ENCODE peak calls at places on chromosomes 4 and X, in five cellular contexts. Z, B, I, H and K are unnamed samples.

GRCh38 chrX:119512145-119512800 is 44.0 kb downstream of the SLC25A5 start:
- DNase-seq in B (peak), Z (peak), H (no peak), I (peak), K (no peak)

GRCh38 chrX:136336623-136337022 is 35.9 kb downstream of the ADGRG4 start:
- DNase-seq in Z (no peak), B (no peak), I (peak), H (no peak), K (no peak)

GRCh38 chrX:132488819-132489255 is at the start of gene MBNL3:
- DNase-seq in H (peak), B (peak), Z (no peak), I (peak), K (peak)

GRCh38 chrX:41693024-41693423 is 4.3 kb downstream of the GPR34 start:
- DNase-seq in B (no peak), Z (no peak), I (no peak), H (no peak), K (no peak)

GRCh38 chr4:33930497-33930896 is 2313.8 kb downstream of the ARAP2 start:
- DNase-seq in Z (no peak), I (no peak), B (no peak), H (no peak), K (no peak)

GRCh38 chr4:122898370-122899150 is 23.8 kb downstream of the NUDT6 start:
- DNase-seq in H (no peak), Z (no peak), B (no peak), I (no peak), K (no peak)

GRCh38 chr4:41268024-41268423 is 11.3 kb downstream of the UCHL1 start:
- DNase-seq in Z (no peak), B (peak), H (no peak), I (no peak), K (no peak)

GRCh38 chr4:152937535-152938236 is 1.6 kb downstream of the FHDC1 start:
- DNase-seq in I (peak), H (peak), Z (peak), B (peak), K (no peak)

GRCh38 chr4:88054909-88055308 is 47.5 kb downstream of the PKD2 start:
- DNase-seq in Z (no peak), I (peak), H (no peak), B (peak), K (no peak)

GRCh38 chr4:19809989-19810388 is 441.7 kb upstream of the SLIT2 start:
- DNase-seq in I (no peak), B (no peak), H (no peak), Z (no peak), K (no peak)

GRCh38 chr4:16230308-16230707 is 4.0 kb upstream of the TAPT1 start:
- DNase-seq in H (no peak), B (no peak), I (no peak), Z (no peak), K (no peak)

GRCh38 chrX:12955882-12956703 is 18.8 kb upstream of the TMSB4X start:
- DNase-seq in I (no peak), Z (no peak), B (peak), H (peak), K (no peak)

GRCh38 chrX:107674480-107675364 is 46.4 kb downstream of the PRPS1 start:
- DNase-seq in I (no peak), Z (peak), H (peak), B (peak), K (no peak)

GRCh38 chr4:174423257-174423944 is 98.9 kb downstream of the HPGD start:
- DNase-seq in I (no peak), Z (no peak), B (no peak), H (no peak), K (peak)

GRCh38 chrX:115584715-115585114 is 23.7 kb downstream of the PLS3 start:
- DNase-seq in I (no peak), H (no peak), Z (no peak), B (no peak), K (no peak)

GRCh38 chr4:48410812-48411211 is 69.5 kb downstream of the SLAIN2 start:
- DNase-seq in Z (no peak), B (no peak), I (peak), H (no peak), K (no peak)

GRCh38 chrX:17355976-17356375 is 19.0 kb upstream of the NHS start:
- DNase-seq in H (no peak), I (peak), Z (no peak), B (no peak), K (no peak)

GRCh38 chr4:7187691-7188090 is 4.6 kb upstream of the SORCS2 start:
- DNase-seq in B (no peak), Z (no peak), I (no peak), H (no peak), K (no peak)

GRCh38 chr4:113278324-113278934 is 229.0 kb downstream of the ANK2 start:
- DNase-seq in Z (peak), H (no peak), I (peak), B (peak), K (no peak)

GRCh38 chr4:85637778-85638177 is 162.8 kb downstream of the ARHGAP24 start:
- DNase-seq in B (no peak), I (no peak), Z (no peak), H (no peak), K (no peak)

GRCh38 chr4:57064811-57065711 is 45.1 kb downstream of the IGFBP7 start:
- DNase-seq in B (peak), Z (peak), H (no peak), I (no peak), K (no peak)

GRCh38 chrX:24395775-24396174 is 35.3 kb downstream of the SUPT20HL1 start:
- DNase-seq in I (peak), H (no peak), B (peak), Z (no peak), K (no peak)

GRCh38 chr4:140744421-140744820 is 11.8 kb downstream of the TBC1D9 start:
- DNase-seq in I (no peak), B (no peak), H (no peak), Z (no peak), K (no peak)

GRCh38 chr4:23856630-23857029 is 33.2 kb downstream of the PPARGC1A start:
- DNase-seq in H (no peak), I (no peak), Z (no peak), B (peak), K (no peak)

GRCh38 chr4:55184600-55185523 is 59.5 kb upstream of the KDR start:
- DNase-seq in B (peak), H (no peak), Z (peak), I (peak), K (no peak)

GRCh38 chr4:71495454-71495853 is 156.6 kb downstream of the SLC4A4 start:
- DNase-seq in H (no peak), Z (no peak), I (no peak), B (no peak), K (no peak)

GRCh38 chr4:138050601-138051000 is 191.5 kb downstream of the SLC7A11 start:
- DNase-seq in B (no peak), Z (no peak), H (no peak), I (peak), K (no peak)

GRCh38 chr4:166391501-166391900 is 518.5 kb downstream of the TLL1 start:
- DNase-seq in I (no peak), Z (no peak), B (no peak), H (no peak), K (no peak)

GRCh38 chr4:182337366-182337765 is 94.2 kb downstream of the TENM3 start:
- DNase-seq in H (no peak), B (no peak), Z (no peak), I (no peak), K (no peak)

GRCh38 chrX:78103001-78103634 is 930 bp upstream of the PGK1 start:
- DNase-seq in Z (no peak), H (no peak), I (no peak), B (no peak), K (no peak)
- H3K4me3 ChIP-seq in Z (peak), H (peak), I (peak), B (peak), K (peak)

DNA sequence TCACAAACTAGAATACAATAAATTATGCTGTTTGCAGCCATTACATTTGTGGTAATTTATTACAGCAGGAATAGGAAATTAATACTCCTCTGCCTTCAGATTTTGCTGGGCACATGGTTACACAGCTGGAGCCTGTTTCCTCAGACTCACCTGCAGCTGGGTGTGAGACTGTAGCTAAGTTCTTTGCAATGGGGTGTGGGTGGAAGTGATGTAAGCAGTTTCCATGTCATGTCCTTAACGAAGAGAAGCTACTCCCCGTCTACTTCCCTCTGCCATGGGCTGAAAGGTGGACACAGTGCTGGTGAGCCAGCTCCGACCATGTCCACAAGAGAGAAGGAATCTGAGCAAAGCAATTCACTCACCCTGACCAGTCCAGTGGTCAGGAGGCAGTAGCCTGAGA is 18.2 kb downstream of the SH3KBP1 start:
- DNase-seq in B (no peak), I (no peak), H (no peak), Z (no peak), K (no peak)
- H3K4me3 ChIP-seq in B (no peak), I (no peak), H (no peak), Z (no peak), K (no peak)

GRCh38 chrX:50375481-50376267 is 95.0 kb downstream of the DGKK start:
- DNase-seq in Z (no peak), I (no peak), H (no peak), B (peak), K (no peak)
- H3K4me3 ChIP-seq in Z (no peak), I (no peak), H (no peak), B (no peak), K (no peak)

GRCh38 chrX:65671966-65672365 is 4.5 kb downstream of the MSN start:
- DNase-seq in Z (no peak), H (no peak), I (no peak), B (no peak), K (no peak)
- H3K4me3 ChIP-seq in Z (no peak), H (no peak), I (no peak), B (no peak), K (no peak)